ENCODE peak calls at places on chromosome 3, in six cellular contexts. O is MCF 10A, M is sigmoid colon, P is GM06990, Q is Calu3, T is lower lobe of right lung. C is an unnamed sample.

GRCh38 chr3:149879872-149880271 is 66.9 kb downstream of the RNF13 start:
- DNase-seq in O (peak), M (peak), P (no peak), Q (peak), T (peak), C (peak)

GRCh38 chr3:45105855-45106655 is 40.1 kb downstream of the CDCP1 start:
- DNase-seq in O (peak), M (no peak), P (no peak), Q (no peak), T (no peak), C (no peak)

GRCh38 chr3:42703695-42704025 is 1.1 kb upstream of the HHATL start:
- DNase-seq in O (no peak), M (no peak), P (no peak), Q (no peak), T (no peak), C (no peak)

GRCh38 chr3:61417352-61417751 is 144.0 kb upstream of the PTPRG start:
- DNase-seq in O (peak), M (no peak), P (no peak), Q (no peak), T (no peak), C (no peak)

GRCh38 chr3:123028233-123028828 is 768 bp upstream of the SEMA5B start:
- DNase-seq in O (peak), M (peak), P (peak), Q (peak), T (no peak), C (no peak)

GRCh38 chr3:185131602-185132256 is 21.1 kb downstream of the C3orf70 start:
- DNase-seq in O (no peak), M (no peak), P (no peak), Q (no peak), T (no peak), C (no peak)

GRCh38 chr3:87997298-87997697 is 61.5 kb downstream of the CGGBP1 start:
- DNase-seq in O (peak), M (no peak), P (no peak), Q (peak), T (peak), C (no peak)

GRCh38 chr3:8474991-8475390 is 26.6 kb upstream of the LMCD1 start:
- DNase-seq in O (no peak), M (no peak), P (no peak), Q (no peak), T (no peak), C (no peak)

GRCh38 chr3:189103208-189103607 is 68.6 kb upstream of the TPRG1 start:
- DNase-seq in O (peak), M (no peak), P (no peak), Q (no peak), T (no peak), C (no peak)

GRCh38 chr3:72031581-72031980 is 246.6 kb upstream of the PROK2 start:
- DNase-seq in O (peak), M (no peak), P (no peak), Q (no peak), T (peak), C (no peak)
- TF ChIP-seq CTCF in O (no peak), M (no peak), P (no peak), Q (no peak), T (no peak), C (no peak)

DNA sequence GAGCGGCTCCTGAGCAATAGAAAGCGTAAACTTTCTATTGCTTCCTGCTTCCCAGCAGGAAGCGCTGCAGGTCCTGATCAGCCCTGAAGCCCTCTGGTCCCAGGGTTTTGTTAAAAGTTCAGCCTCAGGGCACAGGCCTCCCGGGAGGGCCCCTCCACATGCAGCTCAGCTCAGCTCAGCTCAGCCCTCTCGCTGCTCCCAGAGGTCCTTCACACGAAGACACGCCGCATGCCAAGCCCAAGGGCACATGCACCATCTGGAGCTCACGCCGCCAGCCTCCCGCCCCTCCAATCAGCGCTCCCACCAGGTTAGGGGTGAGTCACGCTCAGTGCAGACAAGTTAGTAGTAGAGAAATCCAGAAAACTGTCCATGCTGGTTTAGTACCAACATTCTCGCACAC is 12.7 kb downstream of the TKT start:
- DNase-seq in O (peak), M (no peak), P (no peak), Q (no peak), T (peak), C (peak)
- TF ChIP-seq CTCF in O (no peak), M (no peak), P (no peak), Q (no peak), T (no peak), C (no peak)

GRCh38 chr3:44065741-44066140 is 175.9 kb upstream of the TOPAZ1 start:
- DNase-seq in O (no peak), M (no peak), P (no peak), Q (no peak), T (no peak), C (no peak)
- TF ChIP-seq CTCF in O (no peak), M (no peak), P (no peak), Q (no peak), T (no peak), C (no peak)

GRCh38 chr3:129596194-129597086 is 10.0 kb downstream of the PLXND1 start:
- DNase-seq in O (no peak), M (peak), P (no peak), Q (no peak), T (peak), C (peak)
- TF ChIP-seq CTCF in O (no peak), M (no peak), P (no peak), Q (no peak), T (peak), C (no peak)

DNA sequence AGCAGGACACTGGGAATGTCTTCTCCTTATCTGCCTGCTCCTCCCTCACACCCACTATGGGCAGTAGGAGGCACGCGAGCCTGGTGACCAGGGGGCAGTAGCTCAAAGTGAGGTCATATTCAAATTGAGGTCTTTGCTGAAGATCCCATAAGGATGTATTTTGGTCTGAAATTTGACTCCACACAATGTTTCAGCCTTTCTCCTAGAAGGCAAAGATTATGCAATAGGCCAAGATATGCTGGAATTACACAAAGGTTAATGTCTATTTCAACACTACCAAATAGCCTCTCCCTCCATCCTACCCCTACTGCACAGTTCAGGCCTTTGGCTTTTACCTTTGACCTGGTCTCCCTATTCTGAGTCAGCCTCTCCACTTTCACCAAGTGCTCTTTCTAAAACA is 203.0 kb downstream of the TIGIT start:
- DNase-seq in O (peak), M (no peak), P (no peak), Q (no peak), T (no peak), C (no peak)
- TF ChIP-seq CTCF in O (no peak), M (no peak), P (no peak), Q (no peak), T (no peak), C (no peak)

DNA sequence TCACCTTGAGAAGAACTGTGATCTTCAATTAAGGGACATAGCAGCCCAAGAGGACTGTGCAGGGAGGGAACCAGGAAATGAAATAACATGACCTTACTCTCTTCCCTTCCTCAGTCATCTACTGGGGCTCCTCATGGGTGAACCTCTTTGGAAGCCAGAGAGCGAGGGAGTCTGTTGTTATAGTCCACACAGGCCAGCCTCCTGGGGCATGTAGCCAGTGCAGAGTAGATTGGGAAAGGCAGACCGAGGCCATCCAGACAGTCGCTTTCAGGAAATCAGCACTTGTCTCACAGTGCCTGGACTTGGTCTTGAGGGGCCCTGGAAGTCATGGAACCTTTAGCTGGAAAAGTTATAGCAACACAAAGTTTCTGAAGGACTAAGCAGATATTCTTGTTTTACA is 6.1 kb downstream of the CRTAP start:
- DNase-seq in O (no peak), M (no peak), P (no peak), Q (no peak), T (no peak), C (no peak)
- TF ChIP-seq CTCF in O (no peak), M (no peak), P (no peak), Q (no peak), T (no peak), C (no peak)

GRCh38 chr3:46360904-46361303 is 7.0 kb downstream of the CCR2 start:
- DNase-seq in O (no peak), M (no peak), P (peak), Q (no peak), T (no peak), C (no peak)
- TF ChIP-seq CTCF in O (no peak), M (no peak), P (peak), Q (no peak), T (no peak), C (no peak)

GRCh38 chr3:127747066-127747465 is 74.3 kb downstream of the ABTB1 start:
- DNase-seq in O (no peak), M (no peak), P (no peak), Q (no peak), T (no peak), C (no peak)

GRCh38 chr3:127749361-127749760 is 73.0 kb downstream of the MGLL start:
- DNase-seq in O (no peak), M (no peak), P (no peak), Q (no peak), T (no peak), C (no peak)

GRCh38 chr3:127746400-127747057 is 73.8 kb downstream of the ABTB1 start:
- DNase-seq in O (no peak), M (no peak), P (no peak), Q (peak), T (no peak), C (no peak)

GRCh38 chr3:127748754-127749327 is 73.5 kb downstream of the MGLL start:
- DNase-seq in O (no peak), M (peak), P (no peak), Q (no peak), T (peak), C (no peak)

DNA sequence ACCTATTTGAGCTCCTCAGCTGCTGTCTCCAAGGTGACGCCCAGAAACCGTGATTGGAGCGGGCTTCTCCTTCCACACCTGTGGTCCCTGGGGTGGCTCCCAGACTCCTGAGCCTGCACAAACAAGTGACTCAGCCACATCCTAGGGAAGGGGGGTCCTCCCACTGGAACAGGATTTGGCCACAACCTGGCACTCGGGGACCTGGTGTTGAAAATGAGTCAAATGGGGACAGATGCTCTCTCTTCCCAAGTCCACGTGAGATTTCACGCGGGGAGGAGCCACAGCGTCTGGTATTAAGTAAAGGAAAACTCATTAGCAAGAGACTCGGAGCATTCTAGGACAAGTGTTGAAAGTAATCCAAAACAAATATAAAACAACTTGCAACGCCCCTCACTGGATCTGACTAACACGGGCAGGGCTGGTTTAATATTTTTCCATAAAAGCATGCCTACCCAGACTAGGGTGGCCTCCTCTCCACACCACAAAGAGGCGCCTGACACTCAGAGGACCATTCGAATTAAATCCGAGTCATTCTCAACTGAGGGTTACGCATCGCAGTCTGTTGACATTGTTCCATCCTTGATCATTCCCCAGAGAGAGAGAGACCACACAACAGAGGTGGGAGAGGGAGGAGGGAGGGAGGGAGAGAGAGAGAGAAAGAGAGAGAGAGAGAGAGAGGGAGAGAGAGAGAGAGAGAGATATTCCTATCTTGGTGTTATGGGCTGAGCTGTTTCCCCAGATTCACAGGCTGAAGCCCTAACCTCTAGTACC is 74.4 kb downstream of the MGLL start:
- DNase-seq in O (peak), M (peak), P (no peak), Q (peak), T (peak), C (no peak)
- TF ChIP-seq CTCF in O (no peak), M (no peak), P (no peak), Q (no peak), T (no peak), C (no peak)

GRCh38 chr3:86178095-86178494 is 812.9 kb downstream of the VGLL3 start:
- DNase-seq in O (no peak), M (no peak), P (no peak), Q (no peak), T (no peak), C (no peak)

GRCh38 chr3:86175593-86175992 is 815.4 kb downstream of the VGLL3 start:
- DNase-seq in O (no peak), M (no peak), P (no peak), Q (no peak), T (no peak), C (no peak)

GRCh38 chr3:86175051-86175536 is 815.9 kb downstream of the VGLL3 start:
- DNase-seq in O (no peak), M (no peak), P (no peak), Q (no peak), T (no peak), C (no peak)

GRCh38 chr3:86180696-86181095 is 810.3 kb downstream of the VGLL3 start:
- DNase-seq in O (peak), M (no peak), P (no peak), Q (peak), T (no peak), C (no peak)
- TF ChIP-seq CTCF in O (peak), M (no peak), P (no peak), Q (no peak), T (no peak), C (no peak)

C was measured in glutamatergic neuron.